ENCODE peak calls at places on chromosomes 5 and 9, in seven cellular contexts. M, O, C, N, W, P and Z are unnamed samples.

GRCh38 chr9:87873607-87874319 is 8.9 kb upstream of the SPATA31E1 start:
- DNase-seq in M (no peak), O (no peak), C (no peak), N (no peak), W (no peak), P (no peak), Z (no peak)

GRCh38 chr9:114446036-114446435 is 58.3 kb upstream of the AKNA start:
- DNase-seq in M (no peak), O (no peak), C (no peak), N (no peak), W (no peak), P (no peak), Z (peak)

GRCh38 chr5:179766021-179766725 is 27.6 kb upstream of the LTC4S start:
- DNase-seq in M (no peak), O (no peak), C (peak), N (no peak), W (no peak), P (no peak), Z (no peak)

GRCh38 chr5:115324021-115324420 is 27.6 kb upstream of the CCDC112 start:
- DNase-seq in M (no peak), O (no peak), C (no peak), N (no peak), W (no peak), P (no peak), Z (no peak)

GRCh38 chr9:88775037-88775471 is 216.2 kb upstream of the S1PR3 start:
- DNase-seq in M (no peak), O (no peak), C (no peak), N (no peak), W (no peak), P (no peak), Z (peak)

GRCh38 chr5:123088031-123088805 is 823 bp upstream of the PRDM6 start:
- DNase-seq in M (no peak), O (peak), C (peak), N (no peak), W (no peak), P (no peak), Z (no peak)

GRCh38 chr9:124164800-124165199 is 92.9 kb upstream of the NEK6 start:
- DNase-seq in M (no peak), O (no peak), C (no peak), N (no peak), W (no peak), P (no peak), Z (no peak)

GRCh38 chr9:133527444-133527920 is 2.7 kb upstream of the MYMK start:
- DNase-seq in M (no peak), O (no peak), C (peak), N (no peak), W (no peak), P (no peak), Z (no peak)

GRCh38 chr5:128084228-128085167 is 932 bp downstream of the SLC12A2 start:
- DNase-seq in M (peak), O (peak), C (peak), N (no peak), W (no peak), P (no peak), Z (peak)

GRCh38 chr9:22098636-22099332 is 89.7 kb upstream of the CDKN2B start:
- DNase-seq in M (no peak), O (no peak), C (no peak), N (no peak), W (no peak), P (no peak), Z (no peak)

GRCh38 chr9:34734720-34735119 is 24.8 kb upstream of the CCL21 start:
- DNase-seq in M (no peak), O (no peak), C (no peak), N (no peak), W (no peak), P (no peak), Z (no peak)

GRCh38 chr5:38329132-38329715 is 70.9 kb downstream of the EGFLAM start:
- DNase-seq in M (no peak), O (no peak), C (no peak), N (no peak), W (no peak), P (peak), Z (peak)

GRCh38 chr5:106894964-106895363 is 775.8 kb downstream of the EFNA5 start:
- DNase-seq in M (no peak), O (no peak), C (no peak), N (no peak), W (no peak), P (no peak), Z (no peak)